ENCODE peak calls at places on chromosomes 12 and 14, in five cellular contexts. One of them, this sample, is unnamed.

GRCh38 chr12:124565656-124566180 is 1.7 kb downstream of the NCOR2 start:
- DNase-seq in CD8-positive, alpha-beta T cell: no peak
- DNase-seq in PC-9: no peak
- DNase-seq in bronchial epithelial cell: no peak
- DNase-seq in psoas muscle: no peak
- DNase-seq in this sample: no peak

GRCh38 chr14:76576047-76576741 is 185.1 kb upstream of the VASH1 start:
- DNase-seq in CD8-positive, alpha-beta T cell: no peak
- DNase-seq in PC-9: no peak
- DNase-seq in bronchial epithelial cell: peak; percentile 37
- DNase-seq in psoas muscle: no peak
- DNase-seq in this sample: no peak

GRCh38 chr12:3576891-3577290 is 85.9 kb downstream of the PRMT8 start:
- DNase-seq in CD8-positive, alpha-beta T cell: no peak
- DNase-seq in PC-9: no peak
- DNase-seq in bronchial epithelial cell: no peak
- DNase-seq in psoas muscle: no peak
- DNase-seq in this sample: no peak

GRCh38 chr14:73714656-73715081 is 485 bp upstream of the PNMA1 start:
- DNase-seq in CD8-positive, alpha-beta T cell: no peak
- DNase-seq in PC-9: no peak
- DNase-seq in bronchial epithelial cell: peak; percentile 39
- DNase-seq in psoas muscle: no peak
- DNase-seq in this sample: no peak

GRCh38 chr14:101478096-101478495 is 83.2 kb upstream of the DIO3 start:
- DNase-seq in CD8-positive, alpha-beta T cell: no peak
- DNase-seq in PC-9: no peak
- DNase-seq in bronchial epithelial cell: no peak
- DNase-seq in psoas muscle: no peak
- DNase-seq in this sample: no peak

GRCh38 chr14:73784065-73784987 is 67.3 kb upstream of the PTGR2 start:
- DNase-seq in CD8-positive, alpha-beta T cell: no peak
- DNase-seq in PC-9: peak; percentile 51
- DNase-seq in bronchial epithelial cell: peak; percentile 63
- DNase-seq in psoas muscle: no peak
- DNase-seq in this sample: no peak

GRCh38 chr14:102479777-102480176 is 29.8 kb downstream of the ANKRD9 start:
- DNase-seq in CD8-positive, alpha-beta T cell: no peak
- DNase-seq in PC-9: no peak
- DNase-seq in bronchial epithelial cell: no peak
- DNase-seq in psoas muscle: peak; percentile 80
- DNase-seq in this sample: no peak

GRCh38 chr12:3228587-3228986 is 151.4 kb downstream of the TSPAN9 start:
- DNase-seq in CD8-positive, alpha-beta T cell: no peak
- DNase-seq in PC-9: no peak
- DNase-seq in bronchial epithelial cell: no peak
- DNase-seq in psoas muscle: no peak
- DNase-seq in this sample: no peak

GRCh38 chr12:50411051-50411660 is 10.5 kb downstream of the LARP4 start:
- DNase-seq in CD8-positive, alpha-beta T cell: no peak
- DNase-seq in PC-9: no peak
- DNase-seq in bronchial epithelial cell: no peak
- DNase-seq in psoas muscle: no peak
- DNase-seq in this sample: no peak

GRCh38 chr12:113500662-113501435 is 29.2 kb upstream of the LHX5 start:
- DNase-seq in CD8-positive, alpha-beta T cell: no peak
- DNase-seq in PC-9: no peak
- DNase-seq in bronchial epithelial cell: no peak
- DNase-seq in psoas muscle: no peak
- DNase-seq in this sample: no peak

GRCh38 chr12:110039085-110039807 is 9.1 kb downstream of the C12orf76 start:
- DNase-seq in CD8-positive, alpha-beta T cell: peak; percentile 23
- DNase-seq in PC-9: peak; percentile 99
- DNase-seq in bronchial epithelial cell: peak; percentile 96
- DNase-seq in psoas muscle: no peak
- DNase-seq in this sample: no peak

GRCh38 chr12:121214855-121215745 is 5.2 kb downstream of the P2RX4 start:
- DNase-seq in CD8-positive, alpha-beta T cell: no peak
- DNase-seq in PC-9: peak; percentile 94
- DNase-seq in bronchial epithelial cell: peak; percentile 90
- DNase-seq in psoas muscle: no peak
- DNase-seq in this sample: no peak

GRCh38 chr14:65749287-65749686 is 336.8 kb downstream of the FUT8 start:
- DNase-seq in CD8-positive, alpha-beta T cell: no peak
- DNase-seq in PC-9: no peak
- DNase-seq in bronchial epithelial cell: no peak
- DNase-seq in psoas muscle: no peak
- DNase-seq in this sample: no peak

GRCh38 chr14:65751510-65751909 is 339.0 kb downstream of the FUT8 start:
- DNase-seq in CD8-positive, alpha-beta T cell: no peak
- DNase-seq in PC-9: no peak
- DNase-seq in bronchial epithelial cell: no peak
- DNase-seq in psoas muscle: no peak
- DNase-seq in this sample: peak; percentile 65

GRCh38 chr14:65750906-65751305 is 338.4 kb downstream of the FUT8 start:
- DNase-seq in CD8-positive, alpha-beta T cell: no peak
- DNase-seq in PC-9: no peak
- DNase-seq in bronchial epithelial cell: no peak
- DNase-seq in psoas muscle: no peak
- DNase-seq in this sample: peak; percentile 48

GRCh38 chr14:65748796-65749195 is 336.3 kb downstream of the FUT8 start:
- DNase-seq in CD8-positive, alpha-beta T cell: no peak
- DNase-seq in PC-9: no peak
- DNase-seq in bronchial epithelial cell: peak; percentile 77
- DNase-seq in psoas muscle: no peak
- DNase-seq in this sample: no peak

DNA sequence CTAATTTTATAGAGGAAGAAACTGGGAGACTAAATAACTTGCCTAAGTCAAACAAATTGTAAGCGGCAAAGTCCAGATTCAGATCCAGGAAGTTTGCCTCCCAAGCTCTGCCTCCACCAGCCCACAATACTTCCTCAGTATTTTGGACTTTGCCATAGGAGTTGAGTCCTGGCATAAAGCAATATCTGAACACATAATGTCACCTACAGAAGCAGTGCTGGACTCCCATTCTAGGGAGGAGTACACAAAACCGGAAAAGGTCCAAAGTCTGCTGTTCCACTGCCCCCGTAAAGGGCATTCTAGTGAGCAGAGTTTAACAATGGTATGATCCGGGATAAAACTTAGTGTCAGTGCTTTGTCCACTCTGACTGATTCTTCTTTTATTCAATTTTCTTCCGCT is 340.5 kb downstream of the FUT8 start:
- DNase-seq in CD8-positive, alpha-beta T cell: no peak
- DNase-seq in PC-9: no peak
- DNase-seq in bronchial epithelial cell: no peak
- DNase-seq in psoas muscle: no peak
- DNase-seq in this sample: no peak
- TF ChIP-seq CTCF in CD8-positive, alpha-beta T cell: no peak
- TF ChIP-seq CTCF in PC-9: no peak
- TF ChIP-seq CTCF in bronchial epithelial cell: no peak
- TF ChIP-seq CTCF in psoas muscle: no peak
- TF ChIP-seq CTCF in this sample: no peak

GRCh38 chr12:29026419-29026818 is 122.7 kb upstream of the FAR2 start:
- DNase-seq in CD8-positive, alpha-beta T cell: no peak
- DNase-seq in PC-9: no peak
- DNase-seq in bronchial epithelial cell: no peak
- DNase-seq in psoas muscle: no peak
- DNase-seq in this sample: no peak

GRCh38 chr12:29025936-29026335 is 123.1 kb upstream of the FAR2 start:
- DNase-seq in CD8-positive, alpha-beta T cell: no peak
- DNase-seq in PC-9: no peak
- DNase-seq in bronchial epithelial cell: no peak
- DNase-seq in psoas muscle: no peak
- DNase-seq in this sample: no peak

GRCh38 chr12:29023436-29024076 is 125.5 kb upstream of the FAR2 start:
- DNase-seq in CD8-positive, alpha-beta T cell: no peak
- DNase-seq in PC-9: no peak
- DNase-seq in bronchial epithelial cell: no peak
- DNase-seq in psoas muscle: no peak
- DNase-seq in this sample: no peak

GRCh38 chr12:29030006-29030405 is 119.1 kb upstream of the FAR2 start:
- DNase-seq in CD8-positive, alpha-beta T cell: no peak
- DNase-seq in PC-9: no peak
- DNase-seq in bronchial epithelial cell: no peak
- DNase-seq in psoas muscle: no peak
- DNase-seq in this sample: no peak

GRCh38 chr12:29024117-29024516 is 125.0 kb upstream of the FAR2 start:
- DNase-seq in CD8-positive, alpha-beta T cell: no peak
- DNase-seq in PC-9: no peak
- DNase-seq in bronchial epithelial cell: no peak
- DNase-seq in psoas muscle: no peak
- DNase-seq in this sample: no peak
- TF ChIP-seq CTCF in CD8-positive, alpha-beta T cell: no peak
- TF ChIP-seq CTCF in PC-9: peak; percentile 42
- TF ChIP-seq CTCF in bronchial epithelial cell: peak; percentile 18
- TF ChIP-seq CTCF in psoas muscle: no peak
- TF ChIP-seq CTCF in this sample: no peak

GRCh38 chr14:24310666-24311604 is at the start of gene LTB4R:
- DNase-seq in CD8-positive, alpha-beta T cell: peak; percentile 67
- DNase-seq in PC-9: no peak
- DNase-seq in bronchial epithelial cell: peak; percentile 59
- DNase-seq in psoas muscle: peak; percentile 89
- DNase-seq in this sample: no peak
- TF ChIP-seq CTCF in CD8-positive, alpha-beta T cell: no peak
- TF ChIP-seq CTCF in PC-9: no peak
- TF ChIP-seq CTCF in bronchial epithelial cell: peak; percentile 17
- TF ChIP-seq CTCF in psoas muscle: peak; percentile 48
- TF ChIP-seq CTCF in this sample: no peak

DNA sequence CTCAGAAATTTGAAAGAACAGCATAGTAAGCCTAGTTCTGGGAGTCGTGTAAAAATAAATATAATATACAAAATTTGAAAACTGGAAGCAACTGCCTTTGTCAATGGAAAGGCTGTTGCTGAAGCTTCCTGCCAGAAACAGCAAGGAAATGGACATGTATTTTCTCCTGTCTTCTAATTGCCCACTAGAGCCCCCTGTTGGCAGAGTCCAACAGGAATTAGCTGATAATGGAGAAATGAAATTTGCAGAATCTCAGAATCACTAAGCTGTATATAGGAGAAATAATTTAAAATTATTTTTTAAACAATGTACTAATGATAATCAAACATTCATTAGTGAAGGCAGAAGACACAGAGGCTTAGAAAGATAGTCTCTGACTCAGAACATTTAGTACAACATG is 414.8 kb downstream of the SLC6A15 start:
- DNase-seq in CD8-positive, alpha-beta T cell: no peak
- DNase-seq in PC-9: no peak
- DNase-seq in bronchial epithelial cell: no peak
- DNase-seq in psoas muscle: no peak
- DNase-seq in this sample: no peak
- TF ChIP-seq CTCF in CD8-positive, alpha-beta T cell: no peak
- TF ChIP-seq CTCF in PC-9: no peak
- TF ChIP-seq CTCF in bronchial epithelial cell: no peak
- TF ChIP-seq CTCF in psoas muscle: no peak
- TF ChIP-seq CTCF in this sample: peak; percentile 3

GRCh38 chr14:86035882-86036281 is 505.9 kb downstream of the FLRT2 start:
- DNase-seq in CD8-positive, alpha-beta T cell: no peak
- DNase-seq in PC-9: no peak
- DNase-seq in bronchial epithelial cell: peak; percentile 31
- DNase-seq in psoas muscle: no peak
- DNase-seq in this sample: peak; percentile 24

DNA sequence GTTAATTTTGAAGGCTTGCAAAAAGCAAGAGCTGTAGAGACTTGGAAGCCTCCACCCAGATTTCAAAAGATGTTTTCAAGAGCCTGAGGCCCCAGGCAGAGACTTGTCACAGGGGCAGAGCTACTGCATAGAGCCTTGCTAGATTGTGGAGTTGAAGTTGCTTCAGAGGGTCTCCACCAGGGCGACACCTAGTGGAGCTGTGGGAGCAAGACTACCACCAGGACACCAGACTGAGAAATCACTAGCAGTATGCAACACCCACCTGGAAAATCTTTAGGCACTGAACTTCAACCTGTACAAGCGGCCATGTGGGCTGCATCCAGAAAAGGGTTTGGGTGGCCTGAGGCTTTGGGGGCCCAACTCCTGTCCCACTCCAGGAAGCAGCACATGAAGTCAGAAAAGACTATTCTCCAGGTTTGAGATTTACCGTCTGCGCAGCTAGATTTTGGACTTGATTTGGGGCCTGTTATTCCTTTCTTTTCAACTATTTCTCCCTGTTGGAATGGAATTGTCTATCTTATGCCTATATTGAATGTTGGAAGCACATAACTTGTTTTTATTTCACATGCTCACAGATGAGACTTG is 508.5 kb downstream of the FLRT2 start:
- DNase-seq in CD8-positive, alpha-beta T cell: peak; percentile 40
- DNase-seq in PC-9: no peak
- DNase-seq in bronchial epithelial cell: peak; percentile 45
- DNase-seq in psoas muscle: no peak
- DNase-seq in this sample: peak; percentile 56
- TF ChIP-seq CTCF in CD8-positive, alpha-beta T cell: peak; percentile 46
- TF ChIP-seq CTCF in PC-9: peak; percentile 60
- TF ChIP-seq CTCF in bronchial epithelial cell: peak; percentile 82
- TF ChIP-seq CTCF in psoas muscle: peak; percentile 46
- TF ChIP-seq CTCF in this sample: peak; percentile 84

This sample was measured in WERI-Rb-1.